ENCODE peak calls at places on chromosomes 16 and 17, in five cellular contexts. One of them, this sample, is unnamed.

GRCh38 chr16:72109300-72109699 is 15.7 kb downstream of the DHX38 start:
- DNase-seq in HTR-8/SVneo: no peak
- DNase-seq in EL: no peak
- DNase-seq in progenitor cell of endocrine pancreas: no peak
- DNase-seq in ELF-1: no peak
- DNase-seq in this sample: no peak

GRCh38 chr17:35731239-35731931 is at the start of gene RASL10B:
- DNase-seq in HTR-8/SVneo: peak
- DNase-seq in EL: peak
- DNase-seq in progenitor cell of endocrine pancreas: peak
- DNase-seq in ELF-1: peak
- DNase-seq in this sample: peak

GRCh38 chr17:80663783-80664206 is 119.2 kb downstream of the RPTOR start:
- DNase-seq in HTR-8/SVneo: no peak
- DNase-seq in EL: no peak
- DNase-seq in progenitor cell of endocrine pancreas: no peak
- DNase-seq in ELF-1: peak
- DNase-seq in this sample: no peak

GRCh38 chr17:11144358-11145233 is 96.4 kb upstream of the SHISA6 start:
- DNase-seq in HTR-8/SVneo: peak
- DNase-seq in EL: peak
- DNase-seq in progenitor cell of endocrine pancreas: peak
- DNase-seq in ELF-1: peak
- DNase-seq in this sample: no peak

GRCh38 chr17:3804503-3804931 is 3.5 kb upstream of the ITGAE start:
- DNase-seq in HTR-8/SVneo: no peak
- DNase-seq in EL: peak
- DNase-seq in progenitor cell of endocrine pancreas: no peak
- DNase-seq in ELF-1: no peak
- DNase-seq in this sample: no peak

GRCh38 chr17:2215616-2216364 is 87.8 kb downstream of the SMG6 start:
- DNase-seq in HTR-8/SVneo: peak
- DNase-seq in EL: peak
- DNase-seq in progenitor cell of endocrine pancreas: no peak
- DNase-seq in ELF-1: peak
- DNase-seq in this sample: no peak

GRCh38 chr16:66984902-66985311 is 3.5 kb upstream of the CES4A start:
- DNase-seq in HTR-8/SVneo: no peak
- DNase-seq in EL: no peak
- DNase-seq in progenitor cell of endocrine pancreas: no peak
- DNase-seq in ELF-1: no peak
- DNase-seq in this sample: no peak

GRCh38 chr16:11202260-11203091 is 53.5 kb downstream of the SOCS1 start:
- DNase-seq in HTR-8/SVneo: no peak
- DNase-seq in EL: no peak
- DNase-seq in progenitor cell of endocrine pancreas: no peak
- DNase-seq in ELF-1: no peak
- DNase-seq in this sample: no peak

GRCh38 chr16:5450435-5451104 is 353.0 kb upstream of the EEF2KMT start:
- DNase-seq in HTR-8/SVneo: no peak
- DNase-seq in EL: no peak
- DNase-seq in progenitor cell of endocrine pancreas: no peak
- DNase-seq in ELF-1: peak
- DNase-seq in this sample: no peak

GRCh38 chr16:88988980-88989791 is 12.2 kb upstream of the CBFA2T3 start:
- DNase-seq in HTR-8/SVneo: no peak
- DNase-seq in EL: no peak
- DNase-seq in progenitor cell of endocrine pancreas: no peak
- DNase-seq in ELF-1: no peak
- DNase-seq in this sample: no peak

GRCh38 chr17:41585301-41585700 is 1.4 kb downstream of the KRT14 start:
- DNase-seq in HTR-8/SVneo: no peak
- DNase-seq in EL: no peak
- DNase-seq in progenitor cell of endocrine pancreas: no peak
- DNase-seq in ELF-1: no peak
- DNase-seq in this sample: no peak

GRCh38 chr17:61251939-61252865 is 147.4 kb upstream of the TBX2 start:
- DNase-seq in HTR-8/SVneo: no peak
- DNase-seq in EL: peak
- DNase-seq in progenitor cell of endocrine pancreas: no peak
- DNase-seq in ELF-1: no peak
- DNase-seq in this sample: no peak